ENCODE peak calls at places on chromosomes 7 and 10, in five cellular contexts. One of them, this sample, is unnamed.

GRCh38 chr7:29375641-29376562 is 181.3 kb downstream of the CHN2 start:
- DNase-seq in psoas muscle: no peak
- DNase-seq in PC-3: peak; percentile 57
- DNase-seq in cardiac muscle cell: no peak
- DNase-seq in SJCRH30: peak; percentile 72
- DNase-seq in this sample: no peak

GRCh38 chr7:159070422-159071148 is 74.1 kb downstream of the VIPR2 start:
- DNase-seq in psoas muscle: no peak
- DNase-seq in cardiac muscle cell: peak; percentile 27
- DNase-seq in SJCRH30: no peak
- DNase-seq in PC-3: peak; percentile 35
- DNase-seq in this sample: no peak

GRCh38 chr10:120508393-120508792 is 51.4 kb downstream of the PLPP4 start:
- DNase-seq in psoas muscle: no peak
- DNase-seq in SJCRH30: peak; percentile 11
- DNase-seq in PC-3: peak; percentile 90
- DNase-seq in cardiac muscle cell: no peak
- DNase-seq in this sample: no peak

GRCh38 chr7:101923276-101923985 is 106.0 kb downstream of the CUX1 start:
- DNase-seq in cardiac muscle cell: peak; percentile 63
- DNase-seq in psoas muscle: no peak
- DNase-seq in SJCRH30: no peak
- DNase-seq in PC-3: no peak
- DNase-seq in this sample: no peak

GRCh38 chr7:118872568-118872967 is 648.1 kb downstream of the ANKRD7 start:
- DNase-seq in psoas muscle: no peak
- DNase-seq in cardiac muscle cell: no peak
- DNase-seq in SJCRH30: no peak
- DNase-seq in PC-3: peak; percentile 41
- DNase-seq in this sample: no peak

GRCh38 chr10:93566435-93567276 is at the start of gene FFAR4:
- DNase-seq in PC-3: peak; percentile 48
- DNase-seq in cardiac muscle cell: peak; percentile 8
- DNase-seq in psoas muscle: peak; percentile 43
- DNase-seq in SJCRH30: no peak
- DNase-seq in this sample: no peak

GRCh38 chr10:56231436-56231835 is 129.6 kb downstream of the ZWINT start:
- DNase-seq in SJCRH30: no peak
- DNase-seq in psoas muscle: no peak
- DNase-seq in PC-3: peak; percentile 95
- DNase-seq in cardiac muscle cell: no peak
- DNase-seq in this sample: no peak

GRCh38 chr10:23284674-23285335 is 59.8 kb downstream of the C10orf67 start:
- DNase-seq in psoas muscle: no peak
- DNase-seq in SJCRH30: no peak
- DNase-seq in PC-3: no peak
- DNase-seq in cardiac muscle cell: no peak
- DNase-seq in this sample: no peak

GRCh38 chr7:16492513-16493062 is 27.1 kb upstream of the SOSTDC1 start:
- DNase-seq in SJCRH30: peak; percentile 50
- DNase-seq in psoas muscle: no peak
- DNase-seq in cardiac muscle cell: peak; percentile 52
- DNase-seq in PC-3: peak; percentile 46
- DNase-seq in this sample: no peak

GRCh38 chr10:123848564-123849457 is 42.8 kb downstream of the CPXM2 start:
- DNase-seq in psoas muscle: no peak
- DNase-seq in cardiac muscle cell: no peak
- DNase-seq in PC-3: no peak
- DNase-seq in SJCRH30: no peak
- DNase-seq in this sample: no peak

GRCh38 chr7:19079066-19079465 is 38.4 kb downstream of the TWIST1 start:
- DNase-seq in psoas muscle: no peak
- DNase-seq in SJCRH30: peak; percentile 22
- DNase-seq in cardiac muscle cell: peak; percentile 44
- DNase-seq in PC-3: peak; percentile 84
- DNase-seq in this sample: no peak

GRCh38 chr7:39614299-39614698 is 9.1 kb upstream of the RALA start:
- DNase-seq in cardiac muscle cell: no peak
- DNase-seq in PC-3: no peak
- DNase-seq in SJCRH30: no peak
- DNase-seq in psoas muscle: no peak
- DNase-seq in this sample: no peak

GRCh38 chr7:70736715-70737460 is 395.1 kb upstream of the GALNT17 start:
- DNase-seq in cardiac muscle cell: peak; percentile 82
- DNase-seq in psoas muscle: no peak
- DNase-seq in PC-3: no peak
- DNase-seq in SJCRH30: no peak
- DNase-seq in this sample: no peak

GRCh38 chr7:78479348-78479747 is 680.8 kb downstream of the PHTF2 start:
- DNase-seq in psoas muscle: no peak
- DNase-seq in PC-3: no peak
- DNase-seq in cardiac muscle cell: no peak
- DNase-seq in SJCRH30: no peak
- DNase-seq in this sample: no peak

GRCh38 chr10:21527634-21528451 is 2.4 kb upstream of the SKIDA1 start:
- DNase-seq in psoas muscle: no peak
- DNase-seq in cardiac muscle cell: peak; percentile 54
- DNase-seq in SJCRH30: peak; percentile 52
- DNase-seq in PC-3: peak; percentile 31
- DNase-seq in this sample: no peak

GRCh38 chr10:86817246-86817645 is 60.8 kb downstream of the BMPR1A start:
- DNase-seq in SJCRH30: no peak
- DNase-seq in PC-3: no peak
- DNase-seq in psoas muscle: no peak
- DNase-seq in cardiac muscle cell: no peak
- DNase-seq in this sample: no peak

GRCh38 chr7:124680304-124680703 is 85.3 kb downstream of the GPR37 start:
- DNase-seq in PC-3: no peak
- DNase-seq in cardiac muscle cell: no peak
- DNase-seq in SJCRH30: no peak
- DNase-seq in psoas muscle: no peak
- DNase-seq in this sample: no peak

GRCh38 chr10:46282460-46283216 is 4.2 kb upstream of the ANTXRL start:
- DNase-seq in psoas muscle: peak; percentile 83
- DNase-seq in cardiac muscle cell: peak; percentile 90
- DNase-seq in SJCRH30: no peak
- DNase-seq in PC-3: peak; percentile 42
- DNase-seq in this sample: peak; percentile 64

GRCh38 chr10:96584474-96584873 is 2.3 kb downstream of the TM9SF3 start:
- DNase-seq in psoas muscle: no peak
- DNase-seq in SJCRH30: no peak
- DNase-seq in PC-3: no peak
- DNase-seq in cardiac muscle cell: no peak
- DNase-seq in this sample: no peak
- H3K9me3 ChIP-seq in psoas muscle: no peaks in the 10 kb centered on the region
- H3K9me3 ChIP-seq in SJCRH30: no peaks in the 10 kb centered on the region
- H3K9me3 ChIP-seq in PC-3: no peaks in the 10 kb centered on the region
- H3K9me3 ChIP-seq in cardiac muscle cell: no peaks in the 10 kb centered on the region
- H3K9me3 ChIP-seq in this sample: no peaks in the 10 kb centered on the region

DNA sequence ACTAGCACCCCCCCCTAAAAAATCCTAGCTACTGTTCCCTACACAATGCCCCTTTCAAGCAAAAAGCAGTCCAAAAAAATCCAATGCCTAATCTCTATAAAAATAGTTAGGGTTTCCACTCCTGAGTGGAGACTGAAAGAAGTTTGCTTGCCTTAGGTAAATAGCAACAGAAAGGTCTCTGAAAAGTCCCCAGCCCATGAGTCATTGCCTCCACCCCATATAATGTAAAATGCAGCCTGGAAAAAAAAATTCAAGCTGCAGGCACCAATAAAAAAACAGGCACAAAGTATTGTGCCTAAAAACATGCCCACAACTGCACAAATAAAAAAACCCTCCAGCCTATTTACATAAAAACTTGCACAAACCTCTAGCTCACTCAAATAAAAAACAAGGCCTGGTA is 47.5 kb downstream of the ZNF680 start:
- DNase-seq in SJCRH30: no peak
- DNase-seq in psoas muscle: no peak
- DNase-seq in cardiac muscle cell: peak; percentile 39
- DNase-seq in PC-3: peak; percentile 8
- DNase-seq in this sample: no peak
- H3K9me3 ChIP-seq in SJCRH30: peaks cover 59% of the 10 kb centered on the region
- H3K9me3 ChIP-seq in psoas muscle: peaks cover 54% of the 10 kb centered on the region
- H3K9me3 ChIP-seq in cardiac muscle cell: no peaks in the 10 kb centered on the region
- H3K9me3 ChIP-seq in PC-3: peaks cover 41% of the 10 kb centered on the region
- H3K9me3 ChIP-seq in this sample: peaks cover 25% of the 10 kb centered on the region

GRCh38 chr7:158052381-158053095 is 535.1 kb downstream of the PTPRN2 start:
- DNase-seq in cardiac muscle cell: no peak
- DNase-seq in psoas muscle: no peak
- DNase-seq in SJCRH30: no peak
- DNase-seq in PC-3: no peak
- DNase-seq in this sample: no peak
- H3K9me3 ChIP-seq in cardiac muscle cell: no peaks in the 10 kb centered on the region
- H3K9me3 ChIP-seq in psoas muscle: no peaks in the 10 kb centered on the region
- H3K9me3 ChIP-seq in SJCRH30: no peaks in the 10 kb centered on the region
- H3K9me3 ChIP-seq in PC-3: no peaks in the 10 kb centered on the region
- H3K9me3 ChIP-seq in this sample: no peaks in the 10 kb centered on the region

GRCh38 chr7:57651006-57651405 is 201.0 kb downstream of the ZNF716 start:
- DNase-seq in psoas muscle: no peak
- DNase-seq in PC-3: no peak
- DNase-seq in cardiac muscle cell: no peak
- DNase-seq in SJCRH30: no peak
- DNase-seq in this sample: no peak
- H3K9me3 ChIP-seq in psoas muscle: no peaks in the 10 kb centered on the region
- H3K9me3 ChIP-seq in PC-3: no peaks in the 10 kb centered on the region
- H3K9me3 ChIP-seq in cardiac muscle cell: no peaks in the 10 kb centered on the region
- H3K9me3 ChIP-seq in SJCRH30: no peaks in the 10 kb centered on the region
- H3K9me3 ChIP-seq in this sample: no peaks in the 10 kb centered on the region

GRCh38 chr7:72405389-72405788 is 6.7 kb downstream of the CALN1 start:
- DNase-seq in psoas muscle: no peak
- DNase-seq in cardiac muscle cell: no peak
- DNase-seq in PC-3: no peak
- DNase-seq in SJCRH30: no peak
- DNase-seq in this sample: no peak
- H3K9me3 ChIP-seq in psoas muscle: no peaks in the 10 kb centered on the region
- H3K9me3 ChIP-seq in cardiac muscle cell: no peaks in the 10 kb centered on the region
- H3K9me3 ChIP-seq in PC-3: no peaks in the 10 kb centered on the region
- H3K9me3 ChIP-seq in SJCRH30: no peaks in the 10 kb centered on the region
- H3K9me3 ChIP-seq in this sample: no peaks in the 10 kb centered on the region

This sample was measured in T-helper 17 cell.